ENCODE peak calls at places on chromosome 2, in four cellular contexts. One of them, this sample, is unnamed.

GRCh38 chr2:187390891-187391290 is 57.2 kb downstream of the CALCRL start:
- DNase-seq in upper lobe of left lung: no peak
- DNase-seq in H9: no peak
- DNase-seq in AG10803: peak
- DNase-seq in this sample: no peak

GRCh38 chr2:187654535-187654934 is 100.3 kb upstream of the TFPI start:
- DNase-seq in upper lobe of left lung: no peak
- DNase-seq in H9: peak
- DNase-seq in AG10803: no peak
- DNase-seq in this sample: no peak

GRCh38 chr2:231052494-231053451 is 3.9 kb upstream of the PSMD1 start:
- DNase-seq in H9: peak
- DNase-seq in AG10803: peak
- DNase-seq in upper lobe of left lung: peak
- DNase-seq in this sample: peak

GRCh38 chr2:104756119-104756518 is 97.8 kb upstream of the POU3F3 start:
- DNase-seq in upper lobe of left lung: no peak
- DNase-seq in H9: no peak
- DNase-seq in AG10803: no peak
- DNase-seq in this sample: no peak

GRCh38 chr2:190062053-190062452 is 476 bp downstream of the MSTN start:
- DNase-seq in AG10803: peak
- DNase-seq in H9: no peak
- DNase-seq in upper lobe of left lung: no peak
- DNase-seq in this sample: no peak

GRCh38 chr2:241224851-241225438 is 36.5 kb downstream of the ANO7 start:
- DNase-seq in upper lobe of left lung: no peak
- DNase-seq in H9: no peak
- DNase-seq in AG10803: no peak
- DNase-seq in this sample: no peak

GRCh38 chr2:207845202-207845864 is 75.6 kb upstream of the FZD5 start:
- DNase-seq in AG10803: no peak
- DNase-seq in H9: no peak
- DNase-seq in upper lobe of left lung: no peak
- DNase-seq in this sample: no peak

GRCh38 chr2:231632559-231633142 is 40.0 kb downstream of the TEX44 start:
- DNase-seq in upper lobe of left lung: no peak
- DNase-seq in AG10803: peak
- DNase-seq in H9: no peak
- DNase-seq in this sample: no peak

GRCh38 chr2:191220671-191221070 is 24.5 kb upstream of the MYO1B start:
- DNase-seq in AG10803: no peak
- DNase-seq in H9: no peak
- DNase-seq in upper lobe of left lung: no peak
- DNase-seq in this sample: no peak

GRCh38 chr2:144322379-144322778 is 197.5 kb downstream of the ZEB2 start:
- DNase-seq in upper lobe of left lung: no peak
- DNase-seq in AG10803: peak
- DNase-seq in H9: no peak
- DNase-seq in this sample: no peak

GRCh38 chr2:95086017-95086416 is 35.6 kb downstream of the MRPS5 start:
- DNase-seq in upper lobe of left lung: no peak
- DNase-seq in H9: no peak
- DNase-seq in AG10803: no peak
- DNase-seq in this sample: no peak

GRCh38 chr2:84970956-84971798 is at the start of gene KCMF1:
- DNase-seq in AG10803: peak
- DNase-seq in H9: peak
- DNase-seq in upper lobe of left lung: peak
- DNase-seq in this sample: peak

GRCh38 chr2:159497256-159497655 is 119.1 kb downstream of the BAZ2B start:
- DNase-seq in AG10803: peak
- DNase-seq in upper lobe of left lung: peak
- DNase-seq in H9: no peak
- DNase-seq in this sample: no peak

GRCh38 chr2:44549099-44549471 is 187.3 kb downstream of the CAMKMT start:
- DNase-seq in H9: no peak
- DNase-seq in upper lobe of left lung: no peak
- DNase-seq in AG10803: peak
- DNase-seq in this sample: no peak

GRCh38 chr2:74464406-74464805 is 776 bp downstream of the MOGS start:
- DNase-seq in AG10803: no peak
- DNase-seq in H9: no peak
- DNase-seq in upper lobe of left lung: no peak
- DNase-seq in this sample: no peak

GRCh38 chr2:180015951-180016709 is 9.0 kb upstream of the CWC22 start:
- DNase-seq in upper lobe of left lung: no peak
- DNase-seq in H9: no peak
- DNase-seq in AG10803: peak
- DNase-seq in this sample: no peak

GRCh38 chr2:222753251-222753824 is 81.9 kb downstream of the MOGAT1 start:
- DNase-seq in H9: no peak
- DNase-seq in upper lobe of left lung: no peak
- DNase-seq in AG10803: peak
- DNase-seq in this sample: no peak

GRCh38 chr2:150646746-150647145 is 159.3 kb upstream of the RND3 start:
- DNase-seq in AG10803: no peak
- DNase-seq in H9: no peak
- DNase-seq in upper lobe of left lung: no peak
- DNase-seq in this sample: no peak

GRCh38 chr2:127079358-127079920 is 27.5 kb downstream of the BIN1 start:
- DNase-seq in AG10803: no peak
- DNase-seq in H9: no peak
- DNase-seq in upper lobe of left lung: no peak
- DNase-seq in this sample: no peak

GRCh38 chr2:159267926-159268325 is 18.6 kb downstream of the WDSUB1 start:
- DNase-seq in upper lobe of left lung: no peak
- DNase-seq in AG10803: no peak
- DNase-seq in H9: no peak
- DNase-seq in this sample: no peak

GRCh38 chr2:12325806-12326205 is 390.9 kb upstream of the TRIB2 start:
- DNase-seq in AG10803: no peak
- DNase-seq in upper lobe of left lung: no peak
- DNase-seq in H9: peak
- DNase-seq in this sample: no peak

GRCh38 chr2:179579744-179580143 is 281.7 kb downstream of the ZNF385B start:
- DNase-seq in upper lobe of left lung: no peak
- DNase-seq in H9: no peak
- DNase-seq in AG10803: peak
- DNase-seq in this sample: no peak

GRCh38 chr2:186590538-186591441 is 934 bp downstream of the ITGAV start:
- DNase-seq in upper lobe of left lung: no peak
- DNase-seq in AG10803: no peak
- DNase-seq in H9: no peak
- DNase-seq in this sample: no peak

GRCh38 chr2:191171708-191172355 is 21.0 kb upstream of the STAT4 start:
- DNase-seq in upper lobe of left lung: no peak
- DNase-seq in AG10803: peak
- DNase-seq in H9: no peak
- DNase-seq in this sample: no peak

GRCh38 chr2:102033028-102033749 is 41.4 kb downstream of the IL1R2 start:
- DNase-seq in upper lobe of left lung: peak
- DNase-seq in H9: no peak
- DNase-seq in AG10803: peak
- DNase-seq in this sample: no peak

DNA sequence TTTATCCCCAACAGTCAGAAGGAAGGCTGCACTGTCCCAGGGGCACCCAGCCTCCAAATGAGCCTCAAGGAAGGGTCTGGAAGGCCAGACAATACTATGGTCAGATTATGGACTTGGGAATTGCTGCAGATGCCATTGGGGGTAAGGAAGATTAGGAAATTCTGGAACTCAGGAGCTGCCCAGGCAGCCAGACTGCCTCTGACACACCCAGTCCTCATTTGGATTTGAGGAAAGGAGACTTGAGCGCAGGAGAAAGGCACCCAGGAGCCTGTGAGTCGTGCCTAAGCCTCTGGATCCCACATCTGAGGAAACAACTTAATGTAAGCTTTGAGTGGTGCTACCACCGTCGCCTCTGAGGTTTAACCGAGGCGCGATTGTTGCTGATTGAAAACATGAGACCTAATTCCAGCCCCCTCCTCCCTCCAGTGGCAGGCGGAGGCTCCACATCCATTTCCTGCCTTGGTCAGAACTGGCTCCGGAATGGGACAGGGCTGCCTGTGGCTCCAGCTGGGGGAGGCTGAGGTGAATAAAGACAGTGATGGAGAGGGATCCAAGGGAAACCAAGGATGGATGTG is 176.8 kb upstream of the PKDCC start:
- DNase-seq in H9: peak
- DNase-seq in AG10803: peak
- DNase-seq in upper lobe of left lung: no peak
- DNase-seq in this sample: no peak
- TF ChIP-seq CTCF in H9: peak
- TF ChIP-seq CTCF in AG10803: peak
- TF ChIP-seq CTCF in upper lobe of left lung: peak
- TF ChIP-seq CTCF in this sample: peak

DNA sequence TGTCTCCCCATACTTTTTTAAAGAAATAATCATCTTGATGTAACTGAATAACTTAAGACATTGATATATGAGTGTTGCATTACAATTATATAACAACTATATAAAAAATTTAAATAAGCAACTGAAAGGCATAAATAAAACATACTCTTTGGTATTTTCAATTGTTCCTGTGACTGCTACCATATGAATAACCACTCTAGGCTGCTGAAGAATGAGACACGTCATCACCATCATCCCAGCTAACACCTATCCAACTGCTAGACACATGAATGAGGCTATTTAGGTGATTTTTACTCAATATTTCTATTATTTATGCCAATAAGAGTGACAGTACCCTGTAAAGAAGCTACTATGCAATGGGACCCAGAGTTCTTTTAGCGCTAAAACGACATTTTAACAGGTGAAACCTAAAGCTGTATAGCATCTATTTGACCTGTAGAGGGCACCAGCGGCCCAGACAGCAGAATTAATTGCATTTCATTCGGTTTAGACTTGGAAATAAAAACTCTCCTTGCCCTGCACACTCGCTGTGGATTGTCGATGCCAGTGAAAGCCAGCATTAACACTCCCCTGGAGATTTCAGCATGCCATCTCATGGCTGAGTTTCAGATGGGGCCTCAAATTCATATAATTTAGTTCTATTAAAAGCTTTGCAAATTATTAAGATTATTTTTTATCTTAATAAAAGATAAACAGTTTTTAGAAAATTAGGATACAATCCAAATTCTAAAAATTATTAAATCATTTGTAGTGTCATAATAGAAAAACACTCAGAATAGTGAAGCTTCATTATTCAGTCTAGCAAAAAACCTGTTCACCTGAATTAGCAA is 89.4 kb upstream of the MAP2 start:
- DNase-seq in H9: peak
- DNase-seq in upper lobe of left lung: peak
- DNase-seq in AG10803: peak
- DNase-seq in this sample: peak
- TF ChIP-seq CTCF in H9: peak
- TF ChIP-seq CTCF in upper lobe of left lung: peak
- TF ChIP-seq CTCF in AG10803: peak
- TF ChIP-seq CTCF in this sample: peak

DNA sequence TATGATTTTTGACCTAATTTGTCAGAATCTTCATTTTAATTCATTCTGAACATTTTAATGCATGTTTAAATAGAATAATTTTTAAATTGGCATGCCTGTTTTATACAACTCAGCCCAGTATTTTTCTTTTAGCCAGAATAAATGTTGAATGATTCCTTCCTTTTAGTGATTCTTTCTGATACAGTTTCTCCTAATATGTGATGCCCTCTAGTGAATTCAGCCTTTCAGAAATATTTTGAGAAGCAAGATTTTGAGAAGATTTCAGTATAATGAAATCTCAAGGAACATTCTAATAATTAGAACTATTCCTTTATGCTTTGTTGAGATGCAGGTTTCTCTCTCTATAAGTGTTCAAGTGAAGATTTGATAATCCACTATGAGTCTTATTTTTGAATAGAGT is 28.5 kb downstream of the LCLAT1 start:
- DNase-seq in AG10803: no peak
- DNase-seq in H9: no peak
- DNase-seq in upper lobe of left lung: no peak
- DNase-seq in this sample: no peak
- TF ChIP-seq CTCF in AG10803: peak
- TF ChIP-seq CTCF in H9: no peak
- TF ChIP-seq CTCF in upper lobe of left lung: no peak
- TF ChIP-seq CTCF in this sample: no peak

GRCh38 chr2:216222650-216223352 is 113.7 kb downstream of the XRCC5 start:
- DNase-seq in H9: peak
- DNase-seq in AG10803: peak
- DNase-seq in upper lobe of left lung: no peak
- DNase-seq in this sample: no peak
- TF ChIP-seq CTCF in H9: peak
- TF ChIP-seq CTCF in AG10803: peak
- TF ChIP-seq CTCF in upper lobe of left lung: no peak
- TF ChIP-seq CTCF in this sample: no peak

GRCh38 chr2:99388892-99389291 is 51.7 kb downstream of the EIF5B start:
- DNase-seq in H9: no peak
- DNase-seq in AG10803: no peak
- DNase-seq in upper lobe of left lung: no peak
- DNase-seq in this sample: no peak
- TF ChIP-seq CTCF in H9: no peak
- TF ChIP-seq CTCF in AG10803: no peak
- TF ChIP-seq CTCF in upper lobe of left lung: no peak
- TF ChIP-seq CTCF in this sample: no peak